ENCODE peak calls at places on chromosomes 5 and 9, in five cellular contexts. F, I, U, B and J are unnamed samples.

GRCh38 chr9:20023237-20023928 is 234.5 kb upstream of the SLC24A2 start:
- DNase-seq in F (no peak), I (no peak), U (no peak), B (no peak), J (no peak)

GRCh38 chr9:95157491-95158151 is 159.9 kb downstream of the FANCC start:
- DNase-seq in F (no peak), I (no peak), U (peak; percentile 90), B (no peak), J (no peak)

GRCh38 chr5:54936201-54936600 is 49.2 kb downstream of the ESM1 start:
- DNase-seq in F (no peak), I (no peak), U (no peak), B (no peak), J (no peak)

GRCh38 chr5:58452566-58453258 is 7.2 kb downstream of the PLK2 start:
- DNase-seq in F (no peak), I (no peak), U (no peak), B (no peak), J (no peak)

GRCh38 chr5:78062645-78063044 is 231.9 kb downstream of the AP3B1 start:
- DNase-seq in F (no peak), I (no peak), U (no peak), B (no peak), J (no peak)

GRCh38 chr5:157253547-157253946 is 12.4 kb upstream of the CYFIP2 start:
- DNase-seq in F (peak; percentile 76), I (peak; percentile 75), U (no peak), B (no peak), J (peak; percentile 53)

GRCh38 chr9:120926397-120926928 is at the start of gene TRAF1:
- DNase-seq in F (no peak), I (peak; percentile 70), U (peak; percentile 61), B (no peak), J (no peak)

GRCh38 chr5:107340631-107341030 is 330.1 kb downstream of the EFNA5 start:
- DNase-seq in F (no peak), I (no peak), U (no peak), B (no peak), J (no peak)

GRCh38 chr5:8226148-8226547 is 357.2 kb downstream of the MTRR start:
- DNase-seq in F (no peak), I (no peak), U (no peak), B (no peak), J (peak; percentile 20)

GRCh38 chr9:2066312-2067273 is 51.4 kb downstream of the SMARCA2 start:
- DNase-seq in F (peak; percentile 85), I (no peak), U (no peak), B (no peak), J (no peak)

GRCh38 chr9:83701769-83702168 is 6.0 kb downstream of the UBQLN1 start:
- DNase-seq in F (peak; percentile 10), I (no peak), U (no peak), B (no peak), J (no peak)

GRCh38 chr9:14749738-14750137 is 27.2 kb upstream of the CER1 start:
- DNase-seq in F (peak; percentile 17), I (no peak), U (no peak), B (no peak), J (no peak)

GRCh38 chr9:90046317-90046861 is 441.6 kb downstream of the GADD45G start:
- DNase-seq in F (no peak), I (no peak), U (no peak), B (no peak), J (no peak)

GRCh38 chr5:15634771-15635347 is 134.9 kb downstream of the FBXL7 start:
- DNase-seq in F (no peak), I (no peak), U (no peak), B (no peak), J (no peak)

GRCh38 chr9:136370687-136371530 is 2.6 kb downstream of the CARD9 start:
- DNase-seq in F (no peak), I (no peak), U (no peak), B (no peak), J (no peak)

GRCh38 chr5:141747152-141747640 is 65.2 kb upstream of the ARAP3 start:
- DNase-seq in F (peak; percentile 95), I (peak; percentile 80), U (peak; percentile 87), B (peak; percentile 63), J (no peak)

GRCh38 chr5:15009420-15009819 is 137.8 kb upstream of the ANKH start:
- DNase-seq in F (no peak), I (peak; percentile 57), U (no peak), B (no peak), J (no peak)

GRCh38 chr5:30414078-30414477 is 779.4 kb upstream of the CDH6 start:
- DNase-seq in F (peak; percentile 17), I (no peak), U (no peak), B (no peak), J (no peak)

GRCh38 chr9:109474944-109475343 is 23.2 kb downstream of the PTPN3 start:
- DNase-seq in F (no peak), I (no peak), U (no peak), B (no peak), J (no peak)

GRCh38 chr9:109475526-109475925 is 22.6 kb downstream of the PTPN3 start:
- DNase-seq in F (no peak), I (no peak), U (no peak), B (no peak), J (no peak)

GRCh38 chr9:109473329-109473728 is 24.8 kb downstream of the PTPN3 start:
- DNase-seq in F (no peak), I (no peak), U (no peak), B (no peak), J (peak; percentile 59)

GRCh38 chr9:109471994-109472393 is 26.1 kb downstream of the PTPN3 start:
- DNase-seq in F (no peak), I (no peak), U (no peak), B (no peak), J (no peak)

GRCh38 chr9:109474170-109474569 is 23.9 kb downstream of the PTPN3 start:
- DNase-seq in F (no peak), I (no peak), U (no peak), B (no peak), J (no peak)
- H3K27ac ChIP-seq in F (no peak overlapping the region), I (no peak overlapping the region), U (no peak overlapping the region), B (no peak overlapping the region), J (no peak overlapping the region)

DNA sequence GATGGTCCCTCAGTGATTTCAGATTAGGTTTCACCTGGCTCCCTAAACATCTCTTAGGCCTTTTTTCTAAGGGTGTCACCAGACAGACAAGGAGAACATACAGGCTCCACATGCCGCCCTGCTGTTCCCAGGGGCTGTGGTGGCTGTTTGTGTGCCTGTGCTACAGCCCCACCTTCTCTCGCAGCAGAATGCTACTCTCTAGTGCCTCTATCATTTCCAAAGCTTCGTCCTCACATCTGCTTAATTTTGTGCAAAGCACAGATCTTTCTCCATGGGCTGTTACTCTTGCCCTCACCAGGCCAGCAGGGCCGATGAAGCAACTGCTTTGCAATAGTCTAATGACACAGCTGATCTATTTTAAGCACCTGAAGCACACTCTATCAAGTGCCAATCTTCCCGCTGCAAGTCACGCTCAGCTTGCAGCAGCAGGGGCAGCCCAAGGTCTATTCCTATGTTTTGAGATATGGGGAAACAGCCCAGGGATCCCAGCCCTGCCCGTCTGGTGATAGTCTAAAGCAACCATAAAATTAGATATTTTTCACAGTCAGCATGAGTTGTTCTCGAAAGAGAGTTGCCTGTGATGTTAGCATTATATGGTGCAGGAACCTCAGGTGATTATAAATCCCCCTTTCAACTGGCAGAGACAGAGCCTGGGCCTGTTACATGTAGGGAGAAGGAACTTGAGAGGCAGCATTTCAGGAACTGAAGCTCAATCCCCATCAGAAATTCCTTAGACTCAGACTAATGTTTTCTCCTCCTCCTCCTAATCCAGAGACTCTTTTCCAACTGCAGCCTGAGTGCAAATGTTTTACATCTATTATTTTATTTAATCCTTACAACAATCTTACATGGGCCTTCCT is 12.7 kb downstream of the ABLIM3 start:
- DNase-seq in F (no peak), I (no peak), U (no peak), B (no peak), J (no peak)
- H3K27ac ChIP-seq in F (no peak overlapping the region), I (peak overlapping the region; percentile 15), U (no peak overlapping the region), B (peak overlapping the region; percentile 25), J (no peak overlapping the region)

DNA sequence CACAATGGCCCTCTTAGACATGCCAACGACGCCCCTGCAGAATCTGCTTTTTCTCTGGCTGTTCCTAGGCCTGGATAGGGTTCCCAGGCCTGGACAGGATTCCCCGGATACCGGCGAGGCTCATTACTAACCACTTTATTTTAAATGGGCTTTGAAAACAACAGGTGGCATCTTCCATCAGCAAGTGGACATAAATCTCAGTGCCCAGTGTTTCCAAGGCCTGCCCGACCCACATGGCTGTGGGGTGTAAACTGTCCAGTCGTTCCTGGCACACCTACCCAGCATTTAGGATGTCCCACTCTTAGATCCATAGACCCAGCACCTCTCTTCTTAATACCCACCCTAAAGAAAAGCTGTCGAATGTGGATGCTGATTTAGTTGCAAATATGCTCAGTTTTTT is 896 bp downstream of the CMBL start:
- DNase-seq in F (no peak), I (no peak), U (no peak), B (no peak), J (no peak)
- H3K27ac ChIP-seq in F (no peak overlapping the region), I (peak overlapping the region; percentile 89), U (peak overlapping the region; percentile 85), B (peak overlapping the region; percentile 87), J (no peak overlapping the region)

GRCh38 chr9:94096819-94097577 is 12.7 kb downstream of the PTPDC1 start:
- DNase-seq in F (no peak), I (no peak), U (no peak), B (peak; percentile 70), J (no peak)
- H3K27ac ChIP-seq in F (no peak overlapping the region), I (no peak overlapping the region), U (peak overlapping the region; percentile 69), B (peak overlapping the region; percentile 71), J (no peak overlapping the region)

DNA sequence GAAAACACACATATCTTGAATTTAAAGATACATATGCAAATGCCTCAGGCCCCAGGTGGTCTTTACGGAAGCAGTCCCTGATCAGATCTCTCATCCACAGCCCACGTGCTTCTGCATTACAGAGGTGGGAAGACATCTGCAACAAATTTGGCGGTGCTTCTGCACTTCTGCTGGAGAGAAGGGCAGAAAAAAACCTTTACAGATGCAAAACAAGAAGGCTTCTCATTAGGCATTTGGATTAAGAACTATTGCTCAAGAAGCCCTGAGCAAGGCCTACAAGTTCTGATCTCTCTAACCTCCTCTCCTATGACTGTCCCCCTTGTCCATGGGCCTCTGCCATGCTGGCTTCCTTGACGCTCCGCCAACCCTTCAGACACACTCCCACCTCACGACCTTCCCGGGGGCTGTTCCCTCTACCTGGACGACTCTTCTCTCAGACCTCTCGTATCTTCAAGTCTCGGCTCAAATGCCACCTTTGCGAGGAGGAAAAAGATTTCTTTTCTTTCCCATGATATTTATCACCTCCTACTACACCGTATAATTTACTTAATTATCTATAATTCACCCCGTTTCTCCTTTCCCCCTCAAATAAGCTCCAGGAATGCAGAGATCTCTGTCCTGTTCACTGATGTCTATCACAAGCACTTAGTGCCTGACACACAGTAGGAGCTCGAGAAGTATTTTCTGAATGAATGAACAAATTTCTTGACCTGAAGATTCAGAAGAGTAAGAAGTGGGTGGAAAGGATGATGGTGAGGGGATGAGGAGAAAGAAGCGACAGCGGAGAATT is 1.1 kb downstream of the MTMR12 start:
- DNase-seq in F (peak; percentile 69), I (no peak), U (no peak), B (no peak), J (no peak)
- H3K27ac ChIP-seq in F (peak overlapping the region; percentile 58), I (peak overlapping the region; percentile 100), U (peak overlapping the region; percentile 100), B (peak overlapping the region; percentile 56), J (peak overlapping the region; percentile 62)

DNA sequence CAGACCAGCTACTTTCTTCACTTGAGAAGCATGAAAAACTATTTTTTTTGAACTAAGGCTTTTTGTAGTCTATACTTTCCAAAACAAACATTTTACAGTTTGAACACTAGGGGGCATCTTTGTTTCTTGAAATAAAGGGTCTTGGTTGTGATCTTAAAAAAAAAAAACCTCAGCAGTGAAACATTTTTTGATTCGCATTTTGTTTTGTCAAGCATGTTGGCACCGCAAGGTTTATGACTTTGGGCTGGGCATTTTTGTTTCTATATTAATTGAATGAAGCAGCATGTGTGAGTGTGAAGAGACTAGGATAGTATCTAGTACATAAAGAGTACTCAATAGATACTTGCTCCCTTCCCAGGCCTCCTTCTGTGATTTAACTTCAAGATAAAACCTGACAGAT is 31.6 kb upstream of the ACOT12 start:
- DNase-seq in F (peak; percentile 79), I (no peak), U (no peak), B (no peak), J (peak; percentile 49)
- H3K27ac ChIP-seq in F (no peak overlapping the region), I (peak overlapping the region; percentile 15), U (peak overlapping the region; percentile 35), B (no peak overlapping the region), J (no peak overlapping the region)